ENCODE peak calls at places on chromosomes 6 and 20, in eight cellular contexts. W is T-helper 2 cell, U is cardiac muscle cell, H is IMR-90, Y is SIG-M5, A is fibroblast of lung, I is left cardiac atrium, C is omental fat pad. Z is an unnamed sample.

GRCh38 chr6:31762878-31763616 is 591 bp downstream of the SAPCD1 start:
- DNase-seq in H (no peak), I (no peak), C (no peak), A (no peak), Y (no peak), U (no peak), W (no peak), Z (no peak)

GRCh38 chr6:119957195-119957594 is 607.6 kb upstream of the MAN1A1 start:
- DNase-seq in Y (no peak), I (no peak), W (no peak), A (no peak), H (no peak), C (no peak), U (no peak), Z (no peak)

GRCh38 chr6:43014434-43014909 is 423 bp downstream of the KLHDC3 start:
- DNase-seq in Y (no peak), A (peak), W (no peak), U (peak), H (peak), I (no peak), C (no peak), Z (peak)

GRCh38 chr6:163412345-163412744 is 2.2 kb upstream of the QKI start:
- DNase-seq in A (no peak), H (no peak), C (no peak), I (no peak), Y (no peak), U (no peak), W (no peak), Z (no peak)

GRCh38 chr6:143241110-143241509 is 180.4 kb downstream of the AIG1 start:
- DNase-seq in A (peak), H (no peak), C (no peak), U (no peak), I (no peak), Y (no peak), W (no peak), Z (no peak)

GRCh38 chr20:61940491-61940890 is 125.2 kb downstream of the TAF4 start:
- DNase-seq in W (no peak), A (no peak), H (no peak), Y (no peak), U (no peak), I (no peak), C (no peak), Z (no peak)

GRCh38 chr20:62156592-62157386 is 13.2 kb downstream of the SS18L1 start:
- DNase-seq in W (peak), H (peak), A (peak), I (peak), Y (no peak), C (peak), U (peak), Z (peak)

GRCh38 chr20:37096415-37097039 is 730 bp upstream of the RBL1 start:
- DNase-seq in A (no peak), H (no peak), U (no peak), C (no peak), I (no peak), Y (no peak), W (no peak), Z (no peak)

GRCh38 chr6:37488464-37488863 is 11.2 kb downstream of the CCDC167 start:
- DNase-seq in U (no peak), I (no peak), H (no peak), Y (no peak), A (no peak), W (no peak), C (no peak), Z (no peak)

GRCh38 chr6:157438611-157439109 is 57.7 kb downstream of the ZDHHC14 start:
- DNase-seq in W (no peak), H (peak), C (no peak), Y (no peak), I (no peak), A (peak), U (no peak), Z (peak)

GRCh38 chr20:44746367-44747165 is 901 bp downstream of the KCNK15 start:
- DNase-seq in W (no peak), A (no peak), Y (no peak), H (no peak), U (no peak), I (no peak), C (no peak), Z (no peak)

GRCh38 chr6:142945446-142946180 is 637 bp upstream of the HIVEP2 start:
- DNase-seq in I (no peak), Y (no peak), U (peak), H (no peak), W (peak), A (no peak), C (no peak), Z (no peak)

GRCh38 chr6:44829811-44830210 is 442.3 kb downstream of the CDC5L start:
- DNase-seq in W (no peak), H (no peak), I (no peak), C (no peak), U (no peak), A (no peak), Y (no peak), Z (no peak)

GRCh38 chr6:34243901-34244884 is 4.6 kb downstream of the SMIM29 start:
- DNase-seq in I (peak), H (peak), A (peak), C (peak), Y (no peak), W (no peak), U (no peak), Z (peak)

GRCh38 chr6:76942203-76942971 is 520.9 kb downstream of the HTR1B start:
- DNase-seq in H (no peak), I (no peak), W (no peak), U (no peak), A (no peak), C (no peak), Y (no peak), Z (no peak)

GRCh38 chr6:33088258-33088930 is 12.6 kb downstream of the HLA-DPB1 start:
- DNase-seq in A (no peak), I (no peak), Y (no peak), W (no peak), U (no peak), C (no peak), H (no peak), Z (no peak)

GRCh38 chr6:57303931-57304681 is 13.3 kb upstream of the PRIM2 start:
- DNase-seq in W (no peak), I (no peak), U (no peak), A (peak), H (no peak), C (no peak), Y (no peak), Z (peak)

GRCh38 chr20:17617868-17618672 is 48.2 kb downstream of the DSTN start:
- DNase-seq in U (no peak), Y (no peak), A (no peak), W (no peak), I (peak), C (peak), H (no peak), Z (no peak)

GRCh38 chr6:108746411-108746810 is 101.8 kb upstream of the ARMC2 start:
- DNase-seq in C (no peak), Y (no peak), A (no peak), W (no peak), I (no peak), U (no peak), H (no peak), Z (no peak)

GRCh38 chr6:149756261-149756636 is 6.7 kb downstream of the PCMT1 start:
- DNase-seq in H (no peak), A (no peak), Y (no peak), W (no peak), I (no peak), C (no peak), U (no peak), Z (no peak)

GRCh38 chr20:33675127-33675954 is 1.1 kb upstream of the NECAB3 start:
- DNase-seq in H (no peak), C (no peak), W (no peak), A (peak), I (no peak), U (no peak), Y (no peak), Z (peak)

GRCh38 chr20:23082846-23083552 is 3.1 kb downstream of the CD93 start:
- DNase-seq in I (peak), U (peak), Y (no peak), W (no peak), C (no peak), H (no peak), A (no peak), Z (no peak)

GRCh38 chr6:137981758-137982157 is 114.7 kb downstream of the TNFAIP3 start:
- DNase-seq in H (no peak), C (no peak), A (no peak), W (no peak), Y (no peak), U (no peak), I (no peak), Z (no peak)

GRCh38 chr6:127120109-127120786 is 1.8 kb downstream of the RSPO3 start:
- DNase-seq in C (no peak), Y (no peak), I (no peak), A (no peak), H (no peak), W (no peak), U (no peak), Z (no peak)

GRCh38 chr6:53943410-53943809 is 148.6 kb downstream of the LRRC1 start:
- DNase-seq in U (no peak), Y (no peak), A (peak), W (no peak), C (no peak), I (no peak), H (no peak), Z (peak)

GRCh38 chr6:45608252-45608911 is 230.6 kb upstream of the SUPT3H start:
- DNase-seq in A (no peak), Y (no peak), W (no peak), H (peak), U (no peak), C (no peak), I (no peak), Z (peak)